ENCODE peak calls at places on chromosome 2, in six cellular contexts. H, F, L, J, O and W are unnamed samples.
A peak's percentile ranks its signal among the peaks of the same experiment; 100 is the strongest.

GRCh38 chr2:150060341-150060740 is 427.1 kb downstream of the RND3 start:
- DNase-seq in J (no peak), O (no peak), F (no peak), L (no peak), H (no peak), W (no peak)

GRCh38 chr2:63590621-63591408 is 2.1 kb downstream of the MDH1 start:
- DNase-seq in J (no peak), F (peak; percentile 43), O (no peak), H (no peak), L (no peak), W (no peak)

GRCh38 chr2:70903641-70904340 is 31.9 kb upstream of the ATP6V1B1 start:
- DNase-seq in F (no peak), H (no peak), J (no peak), L (no peak), O (no peak), W (no peak)

GRCh38 chr2:144703852-144704324 is 184.0 kb upstream of the ZEB2 start:
- DNase-seq in O (peak; percentile 48), F (peak; percentile 50), L (no peak), H (peak; percentile 19), J (peak; percentile 61), W (no peak)

GRCh38 chr2:198499539-198499938 is 695.1 kb downstream of the PLCL1 start:
- DNase-seq in L (no peak), J (peak; percentile 22), O (no peak), H (no peak), F (no peak), W (no peak)

GRCh38 chr2:16124881-16125613 is 184.7 kb downstream of the MYCN start:
- DNase-seq in J (no peak), F (no peak), H (no peak), L (no peak), O (no peak), W (no peak)

GRCh38 chr2:31032475-31032874 is 105.8 kb downstream of the GALNT14 start:
- DNase-seq in O (no peak), L (no peak), F (no peak), J (no peak), H (no peak), W (no peak)

GRCh38 chr2:188382107-188382506 is 90.4 kb downstream of the GULP1 start:
- DNase-seq in L (no peak), H (no peak), O (no peak), J (peak; percentile 24), F (no peak), W (no peak)

GRCh38 chr2:232142049-232142448 is 180.5 kb downstream of the DIS3L2 start:
- DNase-seq in J (peak; percentile 31), O (no peak), F (peak; percentile 34), H (peak; percentile 13), L (no peak), W (no peak)

GRCh38 chr2:229300814-229301213 is 29.7 kb upstream of the PID1 start:
- DNase-seq in F (no peak), L (no peak), O (no peak), H (no peak), J (no peak), W (no peak)

GRCh38 chr2:99818842-99819241 is 323.5 kb downstream of the AFF3 start:
- DNase-seq in F (no peak), H (peak; percentile 8), O (no peak), J (peak; percentile 47), L (no peak), W (no peak)

GRCh38 chr2:160140001-160140400 is 60.1 kb downstream of the ITGB6 start:
- DNase-seq in J (peak; percentile 44), F (no peak), H (no peak), O (no peak), L (no peak), W (no peak)

GRCh38 chr2:84900951-84901350 is 4.5 kb upstream of the TMSB10 start:
- DNase-seq in O (no peak), J (no peak), F (no peak), H (no peak), L (no peak), W (no peak)

GRCh38 chr2:7745369-7745768 is 828.2 kb downstream of the RNF144A start:
- DNase-seq in L (no peak), O (no peak), J (no peak), F (no peak), H (no peak), W (no peak)

GRCh38 chr2:31205186-31205585 is 12.1 kb downstream of the CAPN14 start:
- DNase-seq in H (no peak), L (no peak), J (no peak), F (no peak), O (no peak), W (no peak)

GRCh38 chr2:238652771-238653157 is 195.1 kb upstream of the TWIST2 start:
- DNase-seq in L (no peak), H (no peak), J (no peak), F (no peak), O (no peak), W (no peak)

GRCh38 chr2:161576421-161576820 is 47.8 kb upstream of the SLC4A10 start:
- DNase-seq in F (no peak), L (no peak), O (no peak), J (no peak), H (peak; percentile 8), W (no peak)

GRCh38 chr2:133317161-133317560 is 251.1 kb downstream of the NCKAP5 start:
- DNase-seq in F (no peak), O (no peak), J (no peak), L (no peak), H (no peak), W (no peak)

GRCh38 chr2:218285604-218286003 is 6.7 kb downstream of the TMBIM1 start:
- DNase-seq in J (peak; percentile 48), L (no peak), H (no peak), O (peak; percentile 77), F (peak; percentile 79), W (no peak)

GRCh38 chr2:166463640-166464039 is 30.4 kb downstream of the SCN7A start:
- DNase-seq in F (no peak), J (no peak), H (no peak), O (no peak), L (no peak), W (no peak)

GRCh38 chr2:11722249-11723060 is 24.0 kb upstream of the LPIN1 start:
- DNase-seq in J (no peak), L (no peak), O (no peak), H (no peak), F (no peak), W (no peak)

GRCh38 chr2:201483337-201483736 is 31.8 kb downstream of the STRADB start:
- DNase-seq in L (no peak), H (no peak), F (no peak), O (no peak), J (no peak), W (no peak)

GRCh38 chr2:21317131-21317530 is 193.4 kb downstream of the TDRD15 start:
- DNase-seq in L (no peak), O (peak; percentile 48), J (peak; percentile 8), H (peak; percentile 28), F (peak; percentile 61), W (peak; percentile 19)

GRCh38 chr2:14827226-14828023 is 194.9 kb downstream of the LRATD1 start:
- DNase-seq in H (no peak), O (no peak), F (no peak), L (no peak), J (peak; percentile 1), W (no peak)

GRCh38 chr2:14828223-14828622 is 195.7 kb downstream of the LRATD1 start:
- DNase-seq in H (no peak), F (no peak), O (no peak), J (no peak), L (no peak), W (no peak)

GRCh38 chr2:14826518-14826917 is 194.0 kb downstream of the LRATD1 start:
- DNase-seq in H (no peak), L (no peak), O (no peak), J (no peak), F (no peak), W (no peak)

DNA sequence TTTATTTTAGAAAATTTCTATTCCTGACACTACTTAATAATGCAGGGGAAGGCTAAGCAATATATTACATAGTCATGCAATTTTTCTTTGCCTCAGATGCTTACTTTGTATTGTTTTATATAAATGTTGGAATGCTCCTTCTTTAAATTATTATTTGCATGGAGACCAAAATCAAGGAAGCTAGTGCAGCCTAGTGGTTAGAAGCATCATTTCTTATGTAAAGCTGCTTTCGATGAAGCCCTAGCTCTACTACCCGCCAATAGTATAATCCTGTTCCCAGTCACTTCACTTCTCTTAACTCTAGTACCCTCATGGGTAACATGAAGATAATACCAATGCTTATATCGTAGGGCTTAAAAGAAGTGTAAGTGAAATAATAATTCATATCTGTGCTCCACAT is 198.9 kb downstream of the LRATD1 start:
- DNase-seq in O (no peak), J (no peak), L (no peak), F (no peak), H (no peak), W (no peak)
- TF ChIP-seq CTCF in O (no peak), J (no peak), L (no peak), F (peak; percentile 27), H (no peak), W (no peak)

DNA sequence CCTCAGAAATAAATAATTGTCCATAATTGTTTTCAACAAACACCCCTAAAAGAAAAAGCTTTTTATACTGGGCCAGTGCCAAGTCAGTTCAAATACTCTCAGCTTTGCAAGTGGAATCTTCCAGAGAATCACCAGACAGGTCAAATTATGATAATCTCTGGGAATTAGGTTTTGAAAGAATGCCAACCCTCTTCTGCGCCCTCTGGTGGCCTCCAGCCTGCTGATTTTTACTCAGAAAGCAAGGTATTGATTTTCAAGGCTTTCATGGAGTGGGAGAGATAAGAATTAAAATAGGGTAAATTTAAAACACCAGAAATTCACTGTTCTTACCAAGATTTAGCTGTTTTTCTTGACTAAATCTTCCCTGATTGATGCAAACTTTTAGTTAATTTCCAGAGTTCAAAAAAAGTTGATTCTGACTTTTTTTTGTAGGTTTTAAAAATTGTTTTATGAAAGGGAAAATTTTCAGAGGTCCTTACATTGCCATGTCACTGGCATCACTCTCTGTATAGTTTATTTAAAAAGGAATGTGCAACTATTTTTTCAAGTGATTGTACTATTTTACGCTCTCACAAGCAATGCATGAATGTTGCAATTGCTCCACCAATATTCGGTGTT is 282.9 kb upstream of the TNP1 start:
- DNase-seq in H (no peak), F (no peak), J (no peak), L (no peak), O (no peak), W (no peak)
- TF ChIP-seq CTCF in H (peak; percentile 46), F (peak; percentile 50), J (peak; percentile 35), L (no peak), O (peak; percentile 52), W (peak; percentile 60)

DNA sequence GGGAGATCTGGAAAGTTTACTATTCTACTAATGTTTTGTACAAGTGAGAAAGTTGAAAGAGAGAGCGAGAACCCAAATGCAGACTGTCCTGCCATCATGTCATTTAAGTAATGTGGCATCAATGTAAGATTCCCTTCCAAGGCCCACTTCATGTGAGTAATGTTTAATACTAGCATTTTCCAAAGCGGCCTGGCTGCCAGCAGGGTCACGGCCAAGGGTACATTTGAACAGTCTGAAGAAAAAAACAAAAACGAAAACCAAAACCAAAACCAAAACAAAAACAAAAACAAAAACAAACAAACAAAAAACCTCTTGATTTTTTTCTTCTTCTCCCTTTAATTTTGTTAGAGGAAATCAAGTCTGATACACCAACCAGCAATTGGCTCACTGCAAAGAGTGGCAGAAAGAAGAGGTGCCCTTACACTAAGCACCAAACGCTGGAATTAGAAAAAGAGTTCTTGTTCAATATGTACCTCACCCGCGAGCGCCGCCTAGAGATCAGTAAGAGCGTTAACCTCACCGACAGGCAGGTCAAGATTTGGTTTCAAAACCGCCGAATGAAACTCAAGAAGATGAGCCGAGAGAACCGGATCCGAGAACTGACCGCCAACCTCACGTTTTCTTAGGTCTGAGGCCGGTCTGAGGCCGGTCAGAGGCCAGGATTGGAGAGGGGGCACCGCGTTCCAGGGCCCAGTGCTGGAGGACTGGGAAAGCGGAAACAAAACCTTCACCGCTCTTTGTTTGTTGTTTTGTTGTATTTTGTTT is 2.2 kb downstream of the HOXD10 start:
- DNase-seq in J (no peak), L (no peak), F (no peak), O (no peak), H (peak; percentile 63), W (no peak)
- TF ChIP-seq CTCF in J (peak; percentile 19), L (no peak), F (peak; percentile 43), O (peak; percentile 2), H (peak; percentile 75), W (peak; percentile 57)

GRCh38 chr2:27973592-27973991 is 83.1 kb downstream of the BABAM2 start:
- DNase-seq in F (no peak), L (no peak), J (peak; percentile 40), H (no peak), O (no peak), W (no peak)
- TF ChIP-seq CTCF in F (peak; percentile 28), L (no peak), J (peak; percentile 23), H (peak; percentile 28), O (no peak), W (peak; percentile 27)